ENCODE peak calls at places on chromosomes 5 and 9, in seven cellular contexts. Q is stimulated activated CD4-positive, alpha-beta T cell treated with anti-CD3 and anti-CD28 coated beads, Interleukin-2, amount 100 ng/mL, for 48 hours; N is effector memory CD4-positive, alpha-beta T cell; J is cardiac fibroblast; W is activated naive CD8-positive, alpha-beta T cell treated with anti-CD3 and anti-CD28 coated beads, Interleukin-2, amount 50 U/mL, for 16 hours; C is CD4-positive, alpha-beta T cell; E is T-cell. Y is an unnamed sample.

GRCh38 chr5:145981612-145982571 is 45.5 kb downstream of the SH3RF2 start:
- DNase-seq in Q (no peak), W (no peak), N (no peak), J (no peak), C (no peak), E (no peak), Y (no peak)

GRCh38 chr9:35079041-35079425 is 709 bp downstream of the FANCG start:
- DNase-seq in Q (no peak), C (no peak), E (no peak), J (no peak), N (no peak), W (no peak), Y (no peak)

GRCh38 chr5:32042571-32042970 is 131.5 kb downstream of the GOLPH3 start:
- DNase-seq in N (no peak), E (no peak), W (no peak), Q (no peak), J (no peak), C (no peak), Y (no peak)

GRCh38 chr5:107359033-107359915 is 311.5 kb downstream of the EFNA5 start:
- DNase-seq in C (no peak), W (no peak), Q (no peak), N (no peak), E (no peak), J (peak; percentile 74), Y (peak; percentile 68)

GRCh38 chr5:8906303-8906967 is 639.4 kb downstream of the SEMA5A start:
- DNase-seq in J (no peak), W (no peak), C (no peak), N (no peak), E (no peak), Q (no peak), Y (peak; percentile 94)

GRCh38 chr9:16484744-16485143 is 385.7 kb downstream of the BNC2 start:
- DNase-seq in Q (no peak), N (no peak), W (no peak), J (peak; percentile 35), E (no peak), C (no peak), Y (peak; percentile 23)

GRCh38 chr5:35285011-35285410 is 54.7 kb upstream of the PRLR start:
- DNase-seq in W (no peak), N (no peak), J (peak; percentile 1), Q (no peak), E (no peak), C (no peak), Y (no peak)

GRCh38 chr5:132408965-132409364 is 39.5 kb downstream of the SLC22A5 start:
- DNase-seq in C (no peak), W (no peak), J (no peak), E (no peak), Q (no peak), N (no peak), Y (no peak)

GRCh38 chr5:141514330-141515111 is 25.6 kb downstream of the PCDHGC5 start:
- DNase-seq in E (no peak), N (no peak), W (no peak), Q (no peak), C (no peak), J (peak; percentile 68), Y (peak; percentile 41)

GRCh38 chr5:138989720-138990119 is 114.6 kb upstream of the LRRTM2 start:
- DNase-seq in E (no peak), C (no peak), N (no peak), J (peak; percentile 60), Q (no peak), W (no peak), Y (peak; percentile 47)